ENCODE peak calls at places on chromosomes 4 and X, in ten cellular contexts. One of them, this sample, is unnamed.

GRCh38 chr4:2689825-2690700 is 66.1 kb downstream of the TNIP2 start:
- DNase-seq in pons: no peak
- DNase-seq in CD8-positive, alpha-beta T cell: no peak
- DNase-seq in T-cell: peak; percentile 3
- DNase-seq in mesenteric fat pad: peak; percentile 77
- DNase-seq in SJSA1: peak; percentile 48
- DNase-seq in fibroblast of gingiva: no peak
- DNase-seq in stimulated activated CD4-positive, alpha-beta T cell treated with anti-CD3 and anti-CD28 coated beads, Interleukin-15, amount 100 ng/mL, for 1 hour: no peak
- DNase-seq in dorsolateral prefrontal cortex: no peak
- DNase-seq in T-helper 17 cell: no peak
- DNase-seq in this sample: no peak

GRCh38 chr4:98838977-98839618 is 89.8 kb downstream of the EIF4E start:
- DNase-seq in pons: peak; percentile 20
- DNase-seq in CD8-positive, alpha-beta T cell: no peak
- DNase-seq in T-cell: no peak
- DNase-seq in mesenteric fat pad: no peak
- DNase-seq in SJSA1: no peak
- DNase-seq in fibroblast of gingiva: peak; percentile 2
- DNase-seq in stimulated activated CD4-positive, alpha-beta T cell treated with anti-CD3 and anti-CD28 coated beads, Interleukin-15, amount 100 ng/mL, for 1 hour: no peak
- DNase-seq in dorsolateral prefrontal cortex: no peak
- DNase-seq in T-helper 17 cell: no peak
- DNase-seq in this sample: no peak

GRCh38 chr4:30720656-30721352 is 635 bp downstream of the PCDH7 start:
- DNase-seq in pons: no peak
- DNase-seq in CD8-positive, alpha-beta T cell: no peak
- DNase-seq in T-cell: no peak
- DNase-seq in mesenteric fat pad: no peak
- DNase-seq in SJSA1: no peak
- DNase-seq in fibroblast of gingiva: peak; percentile 32
- DNase-seq in stimulated activated CD4-positive, alpha-beta T cell treated with anti-CD3 and anti-CD28 coated beads, Interleukin-15, amount 100 ng/mL, for 1 hour: no peak
- DNase-seq in dorsolateral prefrontal cortex: peak; percentile 49
- DNase-seq in T-helper 17 cell: no peak
- DNase-seq in this sample: peak; percentile 78

GRCh38 chrX:53300157-53300556 is 18.8 kb upstream of the IQSEC2 start:
- DNase-seq in pons: no peak
- DNase-seq in CD8-positive, alpha-beta T cell: no peak
- DNase-seq in T-cell: no peak
- DNase-seq in mesenteric fat pad: no peak
- DNase-seq in SJSA1: no peak
- DNase-seq in fibroblast of gingiva: no peak
- DNase-seq in stimulated activated CD4-positive, alpha-beta T cell treated with anti-CD3 and anti-CD28 coated beads, Interleukin-15, amount 100 ng/mL, for 1 hour: no peak
- DNase-seq in dorsolateral prefrontal cortex: no peak
- DNase-seq in T-helper 17 cell: no peak
- DNase-seq in this sample: no peak

GRCh38 chr4:52840531-52841350 is 21.4 kb upstream of the RASL11B start:
- DNase-seq in pons: no peak
- DNase-seq in CD8-positive, alpha-beta T cell: no peak
- DNase-seq in T-cell: no peak
- DNase-seq in mesenteric fat pad: no peak
- DNase-seq in SJSA1: no peak
- DNase-seq in fibroblast of gingiva: no peak
- DNase-seq in stimulated activated CD4-positive, alpha-beta T cell treated with anti-CD3 and anti-CD28 coated beads, Interleukin-15, amount 100 ng/mL, for 1 hour: no peak
- DNase-seq in dorsolateral prefrontal cortex: no peak
- DNase-seq in T-helper 17 cell: no peak
- DNase-seq in this sample: peak; percentile 57

GRCh38 chr4:87144346-87144745 is 76.1 kb downstream of the KLHL8 start:
- DNase-seq in pons: no peak
- DNase-seq in CD8-positive, alpha-beta T cell: no peak
- DNase-seq in T-cell: no peak
- DNase-seq in mesenteric fat pad: no peak
- DNase-seq in SJSA1: no peak
- DNase-seq in fibroblast of gingiva: no peak
- DNase-seq in stimulated activated CD4-positive, alpha-beta T cell treated with anti-CD3 and anti-CD28 coated beads, Interleukin-15, amount 100 ng/mL, for 1 hour: no peak
- DNase-seq in dorsolateral prefrontal cortex: no peak
- DNase-seq in T-helper 17 cell: no peak
- DNase-seq in this sample: no peak

GRCh38 chrX:17553451-17553850 is 178.5 kb downstream of the NHS start:
- DNase-seq in pons: no peak
- DNase-seq in CD8-positive, alpha-beta T cell: no peak
- DNase-seq in T-cell: no peak
- DNase-seq in mesenteric fat pad: no peak
- DNase-seq in SJSA1: peak; percentile 31
- DNase-seq in fibroblast of gingiva: peak; percentile 45
- DNase-seq in stimulated activated CD4-positive, alpha-beta T cell treated with anti-CD3 and anti-CD28 coated beads, Interleukin-15, amount 100 ng/mL, for 1 hour: no peak
- DNase-seq in dorsolateral prefrontal cortex: no peak
- DNase-seq in T-helper 17 cell: no peak
- DNase-seq in this sample: no peak

GRCh38 chrX:39773923-39774803 is 323.6 kb downstream of the BCOR start:
- DNase-seq in pons: no peak
- DNase-seq in CD8-positive, alpha-beta T cell: no peak
- DNase-seq in T-cell: no peak
- DNase-seq in mesenteric fat pad: no peak
- DNase-seq in SJSA1: no peak
- DNase-seq in fibroblast of gingiva: no peak
- DNase-seq in stimulated activated CD4-positive, alpha-beta T cell treated with anti-CD3 and anti-CD28 coated beads, Interleukin-15, amount 100 ng/mL, for 1 hour: no peak
- DNase-seq in dorsolateral prefrontal cortex: no peak
- DNase-seq in T-helper 17 cell: no peak
- DNase-seq in this sample: no peak

GRCh38 chr4:7806080-7806630 is 133.5 kb downstream of the AFAP1 start:
- DNase-seq in pons: no peak
- DNase-seq in CD8-positive, alpha-beta T cell: no peak
- DNase-seq in T-cell: no peak
- DNase-seq in mesenteric fat pad: peak; percentile 89
- DNase-seq in SJSA1: no peak
- DNase-seq in fibroblast of gingiva: peak; percentile 33
- DNase-seq in stimulated activated CD4-positive, alpha-beta T cell treated with anti-CD3 and anti-CD28 coated beads, Interleukin-15, amount 100 ng/mL, for 1 hour: no peak
- DNase-seq in dorsolateral prefrontal cortex: peak; percentile 73
- DNase-seq in T-helper 17 cell: no peak
- DNase-seq in this sample: no peak

GRCh38 chr4:83248486-83248885 is 36.1 kb downstream of the COQ2 start:
- DNase-seq in pons: no peak
- DNase-seq in CD8-positive, alpha-beta T cell: no peak
- DNase-seq in T-cell: no peak
- DNase-seq in mesenteric fat pad: no peak
- DNase-seq in SJSA1: peak; percentile 40
- DNase-seq in fibroblast of gingiva: no peak
- DNase-seq in stimulated activated CD4-positive, alpha-beta T cell treated with anti-CD3 and anti-CD28 coated beads, Interleukin-15, amount 100 ng/mL, for 1 hour: no peak
- DNase-seq in dorsolateral prefrontal cortex: no peak
- DNase-seq in T-helper 17 cell: no peak
- DNase-seq in this sample: no peak

GRCh38 chrX:110159235-110159634 is 156.3 kb downstream of the TMEM164 start:
- DNase-seq in pons: no peak
- DNase-seq in CD8-positive, alpha-beta T cell: no peak
- DNase-seq in T-cell: no peak
- DNase-seq in mesenteric fat pad: no peak
- DNase-seq in SJSA1: no peak
- DNase-seq in fibroblast of gingiva: no peak
- DNase-seq in stimulated activated CD4-positive, alpha-beta T cell treated with anti-CD3 and anti-CD28 coated beads, Interleukin-15, amount 100 ng/mL, for 1 hour: no peak
- DNase-seq in dorsolateral prefrontal cortex: no peak
- DNase-seq in T-helper 17 cell: no peak
- DNase-seq in this sample: no peak

GRCh38 chrX:10190367-10190766 is 33.6 kb downstream of the CLCN4 start:
- DNase-seq in pons: peak; percentile 60
- DNase-seq in CD8-positive, alpha-beta T cell: no peak
- DNase-seq in T-cell: no peak
- DNase-seq in mesenteric fat pad: no peak
- DNase-seq in SJSA1: peak; percentile 39
- DNase-seq in fibroblast of gingiva: peak; percentile 75
- DNase-seq in stimulated activated CD4-positive, alpha-beta T cell treated with anti-CD3 and anti-CD28 coated beads, Interleukin-15, amount 100 ng/mL, for 1 hour: no peak
- DNase-seq in dorsolateral prefrontal cortex: no peak
- DNase-seq in T-helper 17 cell: no peak
- DNase-seq in this sample: peak; percentile 56

GRCh38 chr4:139951051-139951450 is 202.9 kb downstream of the MAML3 start:
- DNase-seq in pons: no peak
- DNase-seq in CD8-positive, alpha-beta T cell: no peak
- DNase-seq in T-cell: no peak
- DNase-seq in mesenteric fat pad: no peak
- DNase-seq in SJSA1: peak; percentile 92
- DNase-seq in fibroblast of gingiva: no peak
- DNase-seq in stimulated activated CD4-positive, alpha-beta T cell treated with anti-CD3 and anti-CD28 coated beads, Interleukin-15, amount 100 ng/mL, for 1 hour: no peak
- DNase-seq in dorsolateral prefrontal cortex: no peak
- DNase-seq in T-helper 17 cell: no peak
- DNase-seq in this sample: no peak

GRCh38 chrX:134999469-134999868 is 8.7 kb downstream of the SMIM10 start:
- DNase-seq in pons: peak; percentile 20
- DNase-seq in CD8-positive, alpha-beta T cell: no peak
- DNase-seq in T-cell: no peak
- DNase-seq in mesenteric fat pad: no peak
- DNase-seq in SJSA1: peak; percentile 42
- DNase-seq in fibroblast of gingiva: peak; percentile 63
- DNase-seq in stimulated activated CD4-positive, alpha-beta T cell treated with anti-CD3 and anti-CD28 coated beads, Interleukin-15, amount 100 ng/mL, for 1 hour: no peak
- DNase-seq in dorsolateral prefrontal cortex: no peak
- DNase-seq in T-helper 17 cell: no peak
- DNase-seq in this sample: peak; percentile 31

GRCh38 chr4:119744580-119744979 is 116.0 kb upstream of the PDE5A start:
- DNase-seq in pons: no peak
- DNase-seq in CD8-positive, alpha-beta T cell: no peak
- DNase-seq in T-cell: no peak
- DNase-seq in mesenteric fat pad: no peak
- DNase-seq in SJSA1: no peak
- DNase-seq in fibroblast of gingiva: no peak
- DNase-seq in stimulated activated CD4-positive, alpha-beta T cell treated with anti-CD3 and anti-CD28 coated beads, Interleukin-15, amount 100 ng/mL, for 1 hour: no peak
- DNase-seq in dorsolateral prefrontal cortex: no peak
- DNase-seq in T-helper 17 cell: no peak
- DNase-seq in this sample: no peak

GRCh38 chr4:127781303-127782024 is 658 bp upstream of the HSPA4L start:
- DNase-seq in pons: no peak
- DNase-seq in CD8-positive, alpha-beta T cell: no peak
- DNase-seq in T-cell: no peak
- DNase-seq in mesenteric fat pad: no peak
- DNase-seq in SJSA1: peak; percentile 62
- DNase-seq in fibroblast of gingiva: peak; percentile 55
- DNase-seq in stimulated activated CD4-positive, alpha-beta T cell treated with anti-CD3 and anti-CD28 coated beads, Interleukin-15, amount 100 ng/mL, for 1 hour: no peak
- DNase-seq in dorsolateral prefrontal cortex: no peak
- DNase-seq in T-helper 17 cell: no peak
- DNase-seq in this sample: peak; percentile 54

GRCh38 chrX:107827137-107827831 is 1.6 kb downstream of the MID2 start:
- DNase-seq in pons: no peak
- DNase-seq in CD8-positive, alpha-beta T cell: no peak
- DNase-seq in T-cell: no peak
- DNase-seq in mesenteric fat pad: no peak
- DNase-seq in SJSA1: no peak
- DNase-seq in fibroblast of gingiva: no peak
- DNase-seq in stimulated activated CD4-positive, alpha-beta T cell treated with anti-CD3 and anti-CD28 coated beads, Interleukin-15, amount 100 ng/mL, for 1 hour: no peak
- DNase-seq in dorsolateral prefrontal cortex: no peak
- DNase-seq in T-helper 17 cell: no peak
- DNase-seq in this sample: no peak

GRCh38 chr4:175351473-175351872 is 433.3 kb downstream of the ADAM29 start:
- DNase-seq in pons: no peak
- DNase-seq in CD8-positive, alpha-beta T cell: no peak
- DNase-seq in T-cell: no peak
- DNase-seq in mesenteric fat pad: no peak
- DNase-seq in SJSA1: no peak
- DNase-seq in fibroblast of gingiva: no peak
- DNase-seq in stimulated activated CD4-positive, alpha-beta T cell treated with anti-CD3 and anti-CD28 coated beads, Interleukin-15, amount 100 ng/mL, for 1 hour: no peak
- DNase-seq in dorsolateral prefrontal cortex: no peak
- DNase-seq in T-helper 17 cell: no peak
- DNase-seq in this sample: no peak

GRCh38 chr4:818106-818921 is 7.6 kb downstream of the CPLX1 start:
- DNase-seq in pons: no peak
- DNase-seq in CD8-positive, alpha-beta T cell: no peak
- DNase-seq in T-cell: no peak
- DNase-seq in mesenteric fat pad: peak; percentile 89
- DNase-seq in SJSA1: no peak
- DNase-seq in fibroblast of gingiva: no peak
- DNase-seq in stimulated activated CD4-positive, alpha-beta T cell treated with anti-CD3 and anti-CD28 coated beads, Interleukin-15, amount 100 ng/mL, for 1 hour: no peak
- DNase-seq in dorsolateral prefrontal cortex: peak; percentile 30
- DNase-seq in T-helper 17 cell: no peak
- DNase-seq in this sample: no peak

GRCh38 chrX:40471965-40472648 is 108.7 kb upstream of the ATP6AP2 start:
- DNase-seq in pons: peak; percentile 46
- DNase-seq in CD8-positive, alpha-beta T cell: no peak
- DNase-seq in T-cell: peak; percentile 3
- DNase-seq in mesenteric fat pad: no peak
- DNase-seq in SJSA1: peak; percentile 7
- DNase-seq in fibroblast of gingiva: peak; percentile 17
- DNase-seq in stimulated activated CD4-positive, alpha-beta T cell treated with anti-CD3 and anti-CD28 coated beads, Interleukin-15, amount 100 ng/mL, for 1 hour: no peak
- DNase-seq in dorsolateral prefrontal cortex: peak; percentile 35
- DNase-seq in T-helper 17 cell: no peak
- DNase-seq in this sample: peak; percentile 82

GRCh38 chr4:82380344-82380743 is 6.6 kb upstream of the HNRNPD start:
- DNase-seq in pons: peak; percentile 59
- DNase-seq in CD8-positive, alpha-beta T cell: no peak
- DNase-seq in T-cell: no peak
- DNase-seq in mesenteric fat pad: no peak
- DNase-seq in SJSA1: no peak
- DNase-seq in fibroblast of gingiva: no peak
- DNase-seq in stimulated activated CD4-positive, alpha-beta T cell treated with anti-CD3 and anti-CD28 coated beads, Interleukin-15, amount 100 ng/mL, for 1 hour: no peak
- DNase-seq in dorsolateral prefrontal cortex: peak; percentile 48
- DNase-seq in T-helper 17 cell: no peak
- DNase-seq in this sample: no peak

GRCh38 chr4:8312069-8312445 is 42.5 kb downstream of the HTRA3 start:
- DNase-seq in pons: no peak
- DNase-seq in CD8-positive, alpha-beta T cell: no peak
- DNase-seq in T-cell: no peak
- DNase-seq in mesenteric fat pad: peak; percentile 69
- DNase-seq in SJSA1: no peak
- DNase-seq in fibroblast of gingiva: no peak
- DNase-seq in stimulated activated CD4-positive, alpha-beta T cell treated with anti-CD3 and anti-CD28 coated beads, Interleukin-15, amount 100 ng/mL, for 1 hour: no peak
- DNase-seq in dorsolateral prefrontal cortex: no peak
- DNase-seq in T-helper 17 cell: no peak
- DNase-seq in this sample: no peak

GRCh38 chr4:39620551-39620950 is 18.1 kb downstream of the SMIM14 start:
- DNase-seq in pons: no peak
- DNase-seq in CD8-positive, alpha-beta T cell: no peak
- DNase-seq in T-cell: no peak
- DNase-seq in mesenteric fat pad: no peak
- DNase-seq in SJSA1: no peak
- DNase-seq in fibroblast of gingiva: no peak
- DNase-seq in stimulated activated CD4-positive, alpha-beta T cell treated with anti-CD3 and anti-CD28 coated beads, Interleukin-15, amount 100 ng/mL, for 1 hour: no peak
- DNase-seq in dorsolateral prefrontal cortex: no peak
- DNase-seq in T-helper 17 cell: no peak
- DNase-seq in this sample: no peak

GRCh38 chr4:122744229-122744628 is 11.7 kb downstream of the BBS12 start:
- DNase-seq in pons: peak; percentile 40
- DNase-seq in CD8-positive, alpha-beta T cell: no peak
- DNase-seq in T-cell: no peak
- DNase-seq in mesenteric fat pad: no peak
- DNase-seq in SJSA1: peak; percentile 46
- DNase-seq in fibroblast of gingiva: peak; percentile 90
- DNase-seq in stimulated activated CD4-positive, alpha-beta T cell treated with anti-CD3 and anti-CD28 coated beads, Interleukin-15, amount 100 ng/mL, for 1 hour: no peak
- DNase-seq in dorsolateral prefrontal cortex: no peak
- DNase-seq in T-helper 17 cell: no peak
- DNase-seq in this sample: no peak

GRCh38 chr4:10020871-10021676 is at the start of gene SLC2A9:
- DNase-seq in pons: no peak
- DNase-seq in CD8-positive, alpha-beta T cell: no peak
- DNase-seq in T-cell: no peak
- DNase-seq in mesenteric fat pad: no peak
- DNase-seq in SJSA1: no peak
- DNase-seq in fibroblast of gingiva: peak; percentile 34
- DNase-seq in stimulated activated CD4-positive, alpha-beta T cell treated with anti-CD3 and anti-CD28 coated beads, Interleukin-15, amount 100 ng/mL, for 1 hour: no peak
- DNase-seq in dorsolateral prefrontal cortex: no peak
- DNase-seq in T-helper 17 cell: no peak
- DNase-seq in this sample: no peak

GRCh38 chr4:56799291-56799823 is 22.1 kb downstream of the SPINK2 start:
- DNase-seq in pons: no peak
- DNase-seq in CD8-positive, alpha-beta T cell: no peak
- DNase-seq in T-cell: no peak
- DNase-seq in mesenteric fat pad: no peak
- DNase-seq in SJSA1: no peak
- DNase-seq in fibroblast of gingiva: no peak
- DNase-seq in stimulated activated CD4-positive, alpha-beta T cell treated with anti-CD3 and anti-CD28 coated beads, Interleukin-15, amount 100 ng/mL, for 1 hour: no peak
- DNase-seq in dorsolateral prefrontal cortex: no peak
- DNase-seq in T-helper 17 cell: no peak
- DNase-seq in this sample: no peak